ENCODE peak calls at places on chromosomes 5 and 9, in seven cellular contexts. B, V, H, L, R, O and C are unnamed samples.

GRCh38 chr5:171946382-171946781 is 60.1 kb downstream of the FBXW11 start:
- DNase-seq in L (peak), R (peak), O (no peak), B (no peak), V (no peak), H (no peak), C (no peak)

GRCh38 chr5:119269061-119269579 is 86.7 kb upstream of the TNFAIP8 start:
- DNase-seq in O (no peak), R (no peak), L (peak), H (no peak), V (no peak), B (peak), C (no peak)

GRCh38 chr9:118362123-118362522 is 657.9 kb downstream of the TLR4 start:
- DNase-seq in V (no peak), H (no peak), B (no peak), R (no peak), L (no peak), O (no peak), C (no peak)

GRCh38 chr5:93243481-93243880 is 337.5 kb downstream of the NR2F1-AS1 start:
- DNase-seq in L (no peak), V (no peak), H (no peak), O (no peak), B (no peak), R (no peak), C (no peak)

GRCh38 chr9:110668528-110669167 is at the start of gene MUSK:
- DNase-seq in L (no peak), H (no peak), V (no peak), B (no peak), R (no peak), O (no peak), C (no peak)

GRCh38 chr5:156929366-156929948 is 33.6 kb downstream of the TIMD4 start:
- DNase-seq in R (no peak), L (no peak), H (no peak), B (no peak), O (no peak), V (no peak), C (no peak)

GRCh38 chr9:34701023-34701768 is 8.7 kb downstream of the CCL21 start:
- DNase-seq in B (peak), R (peak), O (peak), L (peak), V (peak), H (peak), C (peak)

GRCh38 chr5:6714221-6715041 is 1.2 kb downstream of the TENT4A start:
- DNase-seq in R (peak), O (peak), H (no peak), B (no peak), L (peak), V (no peak), C (peak)